ENCODE peak calls at places on chromosomes 12 and 14, in six cellular contexts. One of them, this sample, is unnamed.
A peak's percentile ranks its signal among the peaks of the same experiment; 100 is the strongest.

GRCh38 chr12:121731473-121731872 is 18.9 kb downstream of the TMEM120B start:
- DNase-seq in fibroblast of lung: no peak
- DNase-seq in HFFc6: no peak
- DNase-seq in T1000: no peak
- DNase-seq in HT1080: no peak
- DNase-seq in hepatocyte: no peak
- DNase-seq in this sample: no peak

GRCh38 chr14:64201296-64201695 is 92.9 kb downstream of the ESR2 start:
- DNase-seq in fibroblast of lung: no peak
- DNase-seq in HFFc6: no peak
- DNase-seq in T1000: no peak
- DNase-seq in HT1080: no peak
- DNase-seq in hepatocyte: no peak
- DNase-seq in this sample: no peak

GRCh38 chr14:71243697-71244096 is 336.4 kb downstream of the PCNX1 start:
- DNase-seq in fibroblast of lung: no peak
- DNase-seq in HFFc6: peak; percentile 85
- DNase-seq in T1000: no peak
- DNase-seq in HT1080: no peak
- DNase-seq in hepatocyte: no peak
- DNase-seq in this sample: peak; percentile 73

GRCh38 chr12:22008196-22008595 is 37.8 kb upstream of the CMAS start:
- DNase-seq in fibroblast of lung: no peak
- DNase-seq in HFFc6: no peak
- DNase-seq in T1000: no peak
- DNase-seq in HT1080: no peak
- DNase-seq in hepatocyte: no peak
- DNase-seq in this sample: no peak

GRCh38 chr14:47772652-47773051 is 97.2 kb upstream of the MDGA2 start:
- DNase-seq in fibroblast of lung: no peak
- DNase-seq in HFFc6: no peak
- DNase-seq in T1000: no peak
- DNase-seq in HT1080: no peak
- DNase-seq in hepatocyte: no peak
- DNase-seq in this sample: no peak

GRCh38 chr12:46370792-46371717 is 1.5 kb downstream of the SLC38A2 start:
- DNase-seq in fibroblast of lung: peak; percentile 85
- DNase-seq in HFFc6: peak; percentile 79
- DNase-seq in T1000: peak; percentile 75
- DNase-seq in HT1080: peak; percentile 91
- DNase-seq in hepatocyte: peak; percentile 96
- DNase-seq in this sample: peak; percentile 85

GRCh38 chr12:101414533-101415119 is 7.1 kb upstream of the ARL1 start:
- DNase-seq in fibroblast of lung: peak; percentile 78
- DNase-seq in HFFc6: peak; percentile 58
- DNase-seq in T1000: peak; percentile 8
- DNase-seq in HT1080: peak; percentile 51
- DNase-seq in hepatocyte: peak; percentile 72
- DNase-seq in this sample: peak; percentile 61

GRCh38 chr12:104890463-104891096 is 67.5 kb downstream of the SLC41A2 start:
- DNase-seq in fibroblast of lung: no peak
- DNase-seq in HFFc6: no peak
- DNase-seq in T1000: no peak
- DNase-seq in HT1080: no peak
- DNase-seq in hepatocyte: no peak
- DNase-seq in this sample: no peak

GRCh38 chr14:71346685-71347084 is 439.4 kb downstream of the PCNX1 start:
- DNase-seq in fibroblast of lung: no peak
- DNase-seq in HFFc6: no peak
- DNase-seq in T1000: no peak
- DNase-seq in HT1080: no peak
- DNase-seq in hepatocyte: no peak
- DNase-seq in this sample: no peak

GRCh38 chr12:26890784-26891183 is 47.0 kb downstream of the INTS13 start:
- DNase-seq in fibroblast of lung: no peak
- DNase-seq in HFFc6: no peak
- DNase-seq in T1000: no peak
- DNase-seq in HT1080: no peak
- DNase-seq in hepatocyte: no peak
- DNase-seq in this sample: no peak

GRCh38 chr14:55891692-55892091 is 226.5 kb upstream of the PELI2 start:
- DNase-seq in fibroblast of lung: no peak
- DNase-seq in HFFc6: no peak
- DNase-seq in T1000: no peak
- DNase-seq in HT1080: no peak
- DNase-seq in hepatocyte: no peak
- DNase-seq in this sample: no peak

GRCh38 chr12:104435765-104436164 is 21.0 kb upstream of the CHST11 start:
- DNase-seq in fibroblast of lung: no peak
- DNase-seq in HFFc6: no peak
- DNase-seq in T1000: no peak
- DNase-seq in HT1080: no peak
- DNase-seq in hepatocyte: no peak
- DNase-seq in this sample: no peak

GRCh38 chr14:68695326-68695768 is 97.5 kb downstream of the ZFP36L1 start:
- DNase-seq in fibroblast of lung: peak; percentile 98
- DNase-seq in HFFc6: peak; percentile 99
- DNase-seq in T1000: peak; percentile 87
- DNase-seq in HT1080: peak; percentile 100
- DNase-seq in hepatocyte: no peak
- DNase-seq in this sample: peak; percentile 98

GRCh38 chr12:119727600-119728436 is 59.9 kb downstream of the PRKAB1 start:
- DNase-seq in fibroblast of lung: no peak
- DNase-seq in HFFc6: no peak
- DNase-seq in T1000: no peak
- DNase-seq in HT1080: peak; percentile 8
- DNase-seq in hepatocyte: no peak
- DNase-seq in this sample: no peak

GRCh38 chr14:98203421-98203820 is 1068.6 kb downstream of the BCL11B start:
- DNase-seq in fibroblast of lung: no peak
- DNase-seq in HFFc6: no peak
- DNase-seq in T1000: no peak
- DNase-seq in HT1080: no peak
- DNase-seq in hepatocyte: peak; percentile 16
- DNase-seq in this sample: no peak

GRCh38 chr12:107404981-107405380 is 280.6 kb upstream of the PWP1 start:
- DNase-seq in fibroblast of lung: peak; percentile 8
- DNase-seq in HFFc6: peak; percentile 27
- DNase-seq in T1000: no peak
- DNase-seq in HT1080: peak; percentile 57
- DNase-seq in hepatocyte: peak; percentile 30
- DNase-seq in this sample: peak; percentile 13

GRCh38 chr12:75850751-75851462 is 180.7 kb downstream of the PHLDA1 start:
- DNase-seq in fibroblast of lung: peak; percentile 48
- DNase-seq in HFFc6: peak; percentile 86
- DNase-seq in T1000: peak; percentile 34
- DNase-seq in HT1080: peak; percentile 97
- DNase-seq in hepatocyte: peak; percentile 38
- DNase-seq in this sample: peak; percentile 50

GRCh38 chr12:46401703-46402102 is 29.1 kb upstream of the SLC38A2 start:
- DNase-seq in fibroblast of lung: peak; percentile 81
- DNase-seq in HFFc6: no peak
- DNase-seq in T1000: no peak
- DNase-seq in HT1080: no peak
- DNase-seq in hepatocyte: peak; percentile 41
- DNase-seq in this sample: peak; percentile 39

GRCh38 chr12:19605720-19606119 is 166.4 kb downstream of the AEBP2 start:
- DNase-seq in fibroblast of lung: no peak
- DNase-seq in HFFc6: no peak
- DNase-seq in T1000: no peak
- DNase-seq in HT1080: no peak
- DNase-seq in hepatocyte: no peak
- DNase-seq in this sample: no peak

GRCh38 chr14:102461490-102462317 is 47.9 kb downstream of the ANKRD9 start:
- DNase-seq in fibroblast of lung: no peak
- DNase-seq in HFFc6: no peak
- DNase-seq in T1000: no peak
- DNase-seq in HT1080: no peak
- DNase-seq in hepatocyte: no peak
- DNase-seq in this sample: no peak

GRCh38 chr12:95996034-95996658 is at the start of gene HAL:
- DNase-seq in fibroblast of lung: no peak
- DNase-seq in HFFc6: no peak
- DNase-seq in T1000: no peak
- DNase-seq in HT1080: no peak
- DNase-seq in hepatocyte: peak; percentile 52
- DNase-seq in this sample: no peak

GRCh38 chr14:93976477-93977057 is at the start of gene ASB2:
- DNase-seq in fibroblast of lung: peak; percentile 11
- DNase-seq in HFFc6: no peak
- DNase-seq in T1000: no peak
- DNase-seq in HT1080: no peak
- DNase-seq in hepatocyte: no peak
- DNase-seq in this sample: no peak

GRCh38 chr12:10033783-10034381 is 3.4 kb downstream of the CLEC9A start:
- DNase-seq in fibroblast of lung: peak; percentile 54
- DNase-seq in HFFc6: peak; percentile 7
- DNase-seq in T1000: no peak
- DNase-seq in HT1080: peak; percentile 28
- DNase-seq in hepatocyte: no peak
- DNase-seq in this sample: peak; percentile 22

GRCh38 chr14:50910495-50911420 is 33.5 kb downstream of the PYGL start:
- DNase-seq in fibroblast of lung: no peak
- DNase-seq in HFFc6: no peak
- DNase-seq in T1000: no peak
- DNase-seq in HT1080: no peak
- DNase-seq in hepatocyte: no peak
- DNase-seq in this sample: no peak

GRCh38 chr12:14784471-14784870 is 18.8 kb downstream of the WBP11 start:
- DNase-seq in fibroblast of lung: no peak
- DNase-seq in HFFc6: no peak
- DNase-seq in T1000: no peak
- DNase-seq in HT1080: no peak
- DNase-seq in hepatocyte: no peak
- DNase-seq in this sample: no peak

GRCh38 chr14:61609143-61609851 is 86.0 kb upstream of the HIF1A start:
- DNase-seq in fibroblast of lung: peak; percentile 64
- DNase-seq in HFFc6: peak; percentile 75
- DNase-seq in T1000: no peak
- DNase-seq in HT1080: peak; percentile 48
- DNase-seq in hepatocyte: no peak
- DNase-seq in this sample: peak; percentile 14

GRCh38 chr14:100653409-100653808 is 66.2 kb upstream of the BEGAIN start:
- DNase-seq in fibroblast of lung: no peak
- DNase-seq in HFFc6: no peak
- DNase-seq in T1000: no peak
- DNase-seq in HT1080: no peak
- DNase-seq in hepatocyte: no peak
- DNase-seq in this sample: no peak

GRCh38 chr12:75750950-75751349 is 239.5 kb upstream of the KRR1 start:
- DNase-seq in fibroblast of lung: peak; percentile 98
- DNase-seq in HFFc6: peak; percentile 22
- DNase-seq in T1000: no peak
- DNase-seq in HT1080: peak; percentile 20
- DNase-seq in hepatocyte: peak; percentile 8
- DNase-seq in this sample: peak; percentile 57

GRCh38 chr14:21846227-21846885 is 172.7 kb upstream of the OR4E1 start:
- DNase-seq in fibroblast of lung: no peak
- DNase-seq in HFFc6: no peak
- DNase-seq in T1000: no peak
- DNase-seq in HT1080: peak; percentile 14
- DNase-seq in hepatocyte: peak; percentile 28
- DNase-seq in this sample: no peak

GRCh38 chr12:45269407-45269741 is 53.5 kb downstream of the ANO6 start:
- DNase-seq in fibroblast of lung: no peak
- DNase-seq in HFFc6: no peak
- DNase-seq in T1000: no peak
- DNase-seq in HT1080: no peak
- DNase-seq in hepatocyte: no peak
- DNase-seq in this sample: no peak

GRCh38 chr14:81176224-81176623 is 44.5 kb downstream of the GTF2A1 start:
- DNase-seq in fibroblast of lung: no peak
- DNase-seq in HFFc6: no peak
- DNase-seq in T1000: no peak
- DNase-seq in HT1080: no peak
- DNase-seq in hepatocyte: no peak
- DNase-seq in this sample: no peak

This sample was measured in AG08395.